ENCODE peak calls at places on chromosomes 2 and 18, in ten cellular contexts. U is mesendoderm; E is heart left ventricle; B is naive thymus-derived CD4-positive, alpha-beta T cell; S is upper lobe of right lung; X is tibial artery; Y is CD8-positive, alpha-beta memory T cell; T is pancreas; G is Peyer's patch; J is small intestine. V is an unnamed sample. For H3K4me1 and H3K36me3, the result is how much of the 10 kb centered on the place peaks cover.

GRCh38 chr2:215437614-215438013 is 1.7 kb upstream of the FN1 start:
- DNase-seq in U (no peak), E (no peak), B (no peak), S (no peak), X (no peak), Y (no peak), T (no peak), G (no peak), J (no peak), V (no peak)

GRCh38 chr2:74391209-74391579 is 11.1 kb upstream of the DCTN1 start:
- DNase-seq in U (peak), E (no peak), B (no peak), S (no peak), X (no peak), Y (no peak), T (no peak), G (no peak), J (no peak), V (no peak)

GRCh38 chr18:32906506-32907214 is 133.8 kb upstream of the KLHL14 start:
- DNase-seq in U (peak), E (no peak), B (no peak), S (no peak), X (no peak), Y (no peak), T (no peak), G (no peak), J (no peak), V (no peak)

GRCh38 chr2:72952961-72953360 is 35.6 kb downstream of the EMX1 start:
- DNase-seq in U (no peak), E (no peak), B (no peak), S (no peak), X (no peak), Y (no peak), T (no peak), G (no peak), J (no peak), V (no peak)

GRCh38 chr2:164913640-164914346 is 41.5 kb downstream of the SLC38A11 start:
- DNase-seq in U (peak), E (no peak), B (no peak), S (no peak), X (no peak), Y (no peak), T (no peak), G (no peak), J (peak), V (no peak)

GRCh38 chr2:71856709-71857525 is 290.7 kb downstream of the CYP26B1 start:
- DNase-seq in U (peak), E (no peak), B (no peak), S (no peak), X (no peak), Y (no peak), T (no peak), G (no peak), J (no peak), V (no peak)

GRCh38 chr2:14944562-14945346 is 312.2 kb downstream of the LRATD1 start:
- DNase-seq in U (peak), E (no peak), B (no peak), S (no peak), X (no peak), Y (no peak), T (peak), G (no peak), J (peak), V (no peak)

GRCh38 chr2:88627856-88628568 is 748 bp upstream of the EIF2AK3 start:
- DNase-seq in U (peak), E (peak), B (no peak), S (peak), X (peak), Y (peak), T (peak), G (peak), J (peak), V (peak)

GRCh38 chr2:96195410-96196071 is 13.1 kb downstream of the STARD7 start:
- DNase-seq in U (no peak), E (no peak), B (no peak), S (peak), X (no peak), Y (no peak), T (no peak), G (peak), J (peak), V (no peak)

GRCh38 chr2:195202163-195202845 is 454.7 kb upstream of the SLC39A10 start:
- DNase-seq in U (peak), E (no peak), B (no peak), S (no peak), X (no peak), Y (peak), T (no peak), G (no peak), J (no peak), V (peak)

GRCh38 chr2:163736433-163737168 is 793 bp upstream of the FIGN start:
- DNase-seq in U (peak), E (peak), B (peak), S (peak), X (peak), Y (no peak), T (peak), G (peak), J (no peak), V (no peak)

GRCh38 chr2:85995648-85996529 is 107.1 kb upstream of the ST3GAL5 start:
- DNase-seq in U (no peak), E (no peak), B (no peak), S (no peak), X (no peak), Y (no peak), T (no peak), G (peak), J (no peak), V (no peak)

GRCh38 chr2:233563663-233564430 is 2.7 kb downstream of the USP40 start:
- DNase-seq in U (no peak), E (no peak), B (no peak), S (no peak), X (no peak), Y (no peak), T (no peak), G (no peak), J (no peak), V (no peak)

GRCh38 chr2:231123362-231123898 is 1.4 kb downstream of the HTR2B start:
- DNase-seq in U (peak), E (no peak), B (no peak), S (no peak), X (no peak), Y (no peak), T (no peak), G (no peak), J (peak), V (no peak)

GRCh38 chr2:71888741-71889445 is 258.8 kb downstream of the CYP26B1 start:
- DNase-seq in U (no peak), E (no peak), B (no peak), S (no peak), X (no peak), Y (no peak), T (no peak), G (no peak), J (no peak), V (no peak)

GRCh38 chr2:227818569-227819397 is 5.1 kb downstream of the CCL20 start:
- DNase-seq in U (peak), E (no peak), B (no peak), S (peak), X (peak), Y (no peak), T (no peak), G (peak), J (peak), V (no peak)

GRCh38 chr2:227819398-227819697 is 5.7 kb downstream of the CCL20 start:
- DNase-seq in U (no peak), E (no peak), B (no peak), S (no peak), X (no peak), Y (no peak), T (no peak), G (no peak), J (no peak), V (no peak)

GRCh38 chr2:227817336-227817735 is 3.7 kb downstream of the CCL20 start:
- DNase-seq in U (no peak), E (no peak), B (no peak), S (no peak), X (no peak), Y (no peak), T (no peak), G (no peak), J (no peak), V (no peak)

GRCh38 chr2:227816507-227817274 is 3.0 kb downstream of the CCL20 start:
- DNase-seq in U (no peak), E (no peak), B (no peak), S (no peak), X (no peak), Y (no peak), T (no peak), G (no peak), J (peak), V (no peak)

DNA sequence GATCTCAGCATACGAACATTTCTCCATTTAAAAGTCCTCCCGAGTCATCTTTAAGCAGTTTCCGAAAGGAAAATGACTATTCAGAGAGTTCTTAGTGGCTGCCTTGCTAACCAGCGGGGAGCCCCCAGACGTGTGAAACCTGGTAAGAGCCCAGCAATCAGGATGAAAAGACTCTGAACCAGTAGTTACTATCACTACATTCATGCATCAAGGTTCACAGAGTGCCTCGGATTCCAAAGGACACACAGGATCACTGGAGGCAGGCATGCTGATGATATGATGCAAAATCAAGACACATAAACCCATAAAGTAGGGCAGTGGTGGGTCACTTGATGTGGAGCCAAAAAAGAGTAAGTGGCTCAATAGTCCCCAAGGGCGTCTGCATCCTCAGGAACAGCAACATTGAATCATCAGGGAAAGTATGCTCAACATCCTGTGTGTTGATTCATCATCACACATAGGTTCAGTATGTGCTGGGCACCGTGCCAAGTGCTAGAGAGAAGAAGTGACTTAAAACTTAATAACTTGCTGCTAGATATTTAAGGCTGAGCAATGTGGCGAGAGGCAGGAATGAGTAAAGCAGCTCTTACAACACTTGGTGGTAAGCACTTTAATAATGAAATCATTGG is 4.4 kb downstream of the CCL20 start:
- DNase-seq in U (peak), E (peak), B (peak), S (peak), X (peak), Y (no peak), T (peak), G (peak), J (peak), V (peak)
- H3K4me1 ChIP-seq in U (under half), E (under half), B (under half), S (under half), X (under half), Y (under half), T (under half), G (under half), J (under half), V (under half)

GRCh38 chr2:219448776-219449476 is 14.3 kb downstream of the SPEG start:
- DNase-seq in U (peak), E (no peak), B (no peak), S (no peak), X (peak), Y (peak), T (no peak), G (no peak), J (no peak), V (no peak)
- H3K36me3 ChIP-seq in U (under half), E (under half), B (under half), S (under half), X (under half), Y (under half), T (under half), G (under half), J (under half), V (under half)

GRCh38 chr2:134234535-134234934 is 19.3 kb upstream of the MGAT5 start:
- DNase-seq in U (peak), E (no peak), B (no peak), S (no peak), X (no peak), Y (no peak), T (no peak), G (no peak), J (peak), V (no peak)

GRCh38 chr2:134233733-134234135 is 20.1 kb upstream of the MGAT5 start:
- DNase-seq in U (no peak), E (no peak), B (no peak), S (no peak), X (no peak), Y (no peak), T (no peak), G (no peak), J (no peak), V (no peak)

GRCh38 chr2:134231965-134232340 is 21.9 kb upstream of the MGAT5 start:
- DNase-seq in U (no peak), E (no peak), B (no peak), S (no peak), X (no peak), Y (no peak), T (no peak), G (no peak), J (no peak), V (no peak)

GRCh38 chr2:134232461-134232860 is 21.4 kb upstream of the MGAT5 start:
- DNase-seq in U (no peak), E (no peak), B (no peak), S (no peak), X (no peak), Y (peak), T (no peak), G (no peak), J (no peak), V (no peak)

GRCh38 chr2:134232868-134233732 is 20.8 kb upstream of the MGAT5 start:
- DNase-seq in U (no peak), E (no peak), B (no peak), S (no peak), X (no peak), Y (peak), T (no peak), G (no peak), J (peak), V (peak)
- H3K4me3 ChIP-seq in U (no peak), E (peak), B (peak), S (no peak), X (no peak), Y (peak), T (no peak), G (no peak), J (no peak), V (peak)

GRCh38 chr2:54649191-54649590 is 74.3 kb upstream of the EML6 start:
- DNase-seq in U (no peak), E (no peak), B (no peak), S (no peak), X (no peak), Y (no peak), T (no peak), G (no peak), J (no peak), V (no peak)
- H3K4me1 ChIP-seq in U (under half), E (under half), B (under half), S (under half), X (under half), Y (under half), T (under half), G (under half), J (under half), V (under half)